ENCODE peak calls at places on chromosomes 1 and 21, in eight cellular contexts. L is HL-60, G is stomach, D is endothelial cell of umbilical vein, Z is GM12892, E is sigmoid colon, X is SK-N-MC, F is prostate gland. I is an unnamed sample.

GRCh38 chr1:171150156-171150555 is 34.9 kb upstream of the FMO2 start:
- DNase-seq in L (no peak), F (no peak), X (no peak), E (no peak), D (no peak), G (no peak), Z (no peak), I (no peak)

GRCh38 chr1:109910963-109911798 is 532 bp downstream of the CSF1 start:
- DNase-seq in F (no peak), L (no peak), G (no peak), E (no peak), Z (peak; percentile 56), X (no peak), D (peak; percentile 27), I (no peak)

GRCh38 chr21:37348664-37349063 is 17.9 kb upstream of the DYRK1A start:
- DNase-seq in Z (no peak), G (no peak), D (peak; percentile 16), E (no peak), F (no peak), L (no peak), X (no peak), I (no peak)

GRCh38 chr1:63984257-63984626 is 210.4 kb downstream of the ROR1 start:
- DNase-seq in Z (no peak), L (no peak), F (no peak), E (no peak), G (no peak), D (no peak), X (no peak), I (no peak)

GRCh38 chr21:16196521-16197208 is 466.9 kb downstream of the USP25 start:
- DNase-seq in G (no peak), D (peak; percentile 80), F (no peak), E (no peak), X (no peak), L (no peak), Z (no peak), I (no peak)

GRCh38 chr1:228315945-228316588 is 90.6 kb downstream of the TRIM11 start:
- DNase-seq in X (no peak), L (no peak), G (peak; percentile 24), F (no peak), Z (no peak), D (no peak), E (peak; percentile 56), I (no peak)

GRCh38 chr1:31033573-31033972 is 31.9 kb downstream of the PUM1 start:
- DNase-seq in Z (no peak), F (no peak), L (no peak), X (no peak), D (no peak), G (no peak), E (no peak), I (no peak)

GRCh38 chr21:41973861-41974751 is 20.3 kb upstream of the C2CD2 start:
- DNase-seq in D (peak; percentile 14), L (peak; percentile 55), X (no peak), F (no peak), G (peak; percentile 22), Z (no peak), E (no peak), I (peak; percentile 13)

GRCh38 chr21:34129039-34129891 is 55.9 kb downstream of the MRPS6 start:
- DNase-seq in Z (no peak), D (peak; percentile 79), L (no peak), G (peak; percentile 35), F (peak; percentile 69), E (peak; percentile 85), X (peak; percentile 32), I (no peak)

GRCh38 chr21:44801468-44802395 is at the start of gene UBE2G2:
- DNase-seq in F (peak; percentile 59), G (peak; percentile 85), X (no peak), L (peak; percentile 73), D (peak; percentile 80), Z (peak; percentile 97), E (peak; percentile 87), I (peak; percentile 70)

GRCh38 chr1:92446546-92446945 is 40.2 kb downstream of the GFI1 start:
- DNase-seq in X (no peak), Z (no peak), G (no peak), L (no peak), E (no peak), F (no peak), D (no peak), I (no peak)

GRCh38 chr1:7435276-7436055 is 335.6 kb upstream of the VAMP3 start:
- DNase-seq in L (no peak), D (no peak), X (no peak), Z (no peak), E (no peak), G (no peak), F (no peak), I (no peak)

GRCh38 chr1:115829023-115829674 is 11.8 kb downstream of the NHLH2 start:
- DNase-seq in L (peak; percentile 51), D (no peak), X (no peak), Z (no peak), F (no peak), G (no peak), E (peak; percentile 83), I (no peak)
- TF ChIP-seq POLR2AphosphoS5 in L (no peak), D (no peak), X (no peak), Z (no peak), F (no peak), G (no peak), E (peak; percentile 85), I (no peak)

DNA sequence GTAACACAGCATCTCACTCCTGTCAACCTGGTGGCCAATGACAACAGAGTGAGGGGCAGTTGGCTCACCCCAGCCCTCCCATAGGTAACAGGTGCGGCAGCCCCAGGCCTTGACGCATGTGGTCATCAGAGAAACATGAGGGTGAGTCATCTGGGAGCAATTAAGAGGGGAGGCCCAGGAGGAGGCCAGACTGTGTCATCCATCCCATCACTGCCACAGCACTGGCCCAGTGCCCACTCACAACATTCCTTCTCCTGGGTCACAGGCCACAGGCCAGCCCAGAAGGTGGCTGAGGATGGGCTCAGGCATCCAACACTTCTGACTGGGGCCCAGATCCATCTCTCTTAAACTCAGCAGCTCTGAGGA is 17.1 kb downstream of the TEX35 start:
- DNase-seq in E (peak; percentile 44), F (no peak), Z (no peak), L (no peak), G (no peak), X (no peak), D (no peak), I (peak; percentile 25)
- TF ChIP-seq POLR2AphosphoS5 in E (no peak), F (no peak), Z (no peak), L (no peak), G (no peak), X (no peak), D (no peak), I (no peak)

DNA sequence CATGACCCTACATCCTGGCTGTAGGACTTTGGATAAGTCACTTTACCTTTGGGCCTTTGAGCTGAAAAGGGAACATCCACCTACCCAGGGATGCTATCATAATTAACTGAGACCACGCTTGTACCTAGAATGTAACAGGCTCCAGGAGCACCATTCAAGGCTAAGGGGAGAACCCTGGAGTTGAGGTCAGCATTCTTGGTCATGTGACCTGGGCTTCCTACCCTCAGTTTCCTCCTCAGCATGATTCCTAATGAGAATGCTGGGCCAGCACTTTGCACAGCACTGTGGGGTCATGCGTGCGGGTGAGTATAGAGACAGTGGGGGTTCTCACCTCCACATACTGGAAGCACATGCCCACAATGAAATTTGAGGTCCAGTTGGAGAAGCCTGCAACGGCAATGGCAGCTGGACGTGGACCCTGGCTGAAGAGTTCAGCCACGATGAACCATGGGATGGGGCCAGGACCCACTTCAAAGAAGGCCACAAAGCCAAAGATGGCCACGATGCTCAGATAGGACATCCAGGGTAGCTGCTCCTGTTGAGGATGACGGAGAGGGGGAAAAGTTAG is 31.3 kb downstream of the SLC2A1 start:
- DNase-seq in F (no peak), G (no peak), Z (no peak), E (no peak), L (no peak), X (no peak), D (no peak), I (no peak)
- TF ChIP-seq POLR2AphosphoS5 in F (no peak), G (no peak), Z (no peak), E (no peak), L (no peak), X (no peak), D (no peak), I (no peak)

DNA sequence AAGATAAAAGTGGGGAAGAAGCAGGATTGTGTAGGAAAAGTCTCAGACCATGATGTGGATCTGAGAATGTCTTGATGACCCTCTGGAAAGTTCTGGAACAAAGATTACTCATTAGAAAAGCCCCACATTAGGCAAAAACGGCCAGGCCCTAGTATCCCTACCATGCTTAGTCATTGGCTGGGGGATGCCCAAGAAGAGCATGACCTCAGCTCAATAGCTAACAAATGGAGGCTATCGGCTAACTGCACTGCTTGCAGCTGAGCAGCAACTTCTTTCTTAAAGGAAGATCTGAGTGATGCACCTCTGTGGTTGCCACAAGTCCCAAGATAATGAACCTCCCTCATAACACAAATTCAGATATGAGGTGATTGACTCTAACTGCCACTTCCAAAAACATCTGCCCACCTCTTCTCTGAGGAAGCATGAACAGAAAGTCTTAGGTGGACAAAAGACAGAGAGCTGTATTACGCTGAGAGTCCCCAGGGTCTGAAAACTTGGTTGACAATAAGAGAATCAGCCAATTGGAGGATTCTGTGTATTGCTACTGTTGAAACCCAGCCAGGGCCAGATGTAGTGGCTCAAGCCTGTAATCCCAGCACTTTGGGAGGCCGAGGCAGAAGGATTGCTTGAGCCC is 64.6 kb upstream of the AK4 start:
- DNase-seq in Z (no peak), G (no peak), L (no peak), D (no peak), F (no peak), X (no peak), E (no peak), I (no peak)
- TF ChIP-seq POLR2AphosphoS5 in Z (no peak), G (no peak), L (no peak), D (no peak), F (no peak), X (no peak), E (no peak), I (no peak)

GRCh38 chr1:86774305-86775304 is 70.2 kb downstream of the SH3GLB1 start:
- DNase-seq in F (no peak), D (peak; percentile 85), G (peak; percentile 41), L (peak; percentile 95), Z (no peak), E (peak; percentile 72), X (no peak), I (no peak)
- TF ChIP-seq POLR2AphosphoS5 in F (no peak), D (peak; percentile 79), G (no peak), L (peak; percentile 80), Z (no peak), E (peak; percentile 39), X (no peak), I (no peak)

GRCh38 chr21:26096494-26096893 is 74.1 kb downstream of the APP start:
- DNase-seq in L (no peak), F (no peak), D (no peak), X (no peak), G (no peak), Z (no peak), E (no peak), I (no peak)

GRCh38 chr21:26095131-26095530 is 75.4 kb downstream of the APP start:
- DNase-seq in G (no peak), Z (no peak), L (no peak), D (no peak), X (no peak), F (no peak), E (no peak), I (no peak)

GRCh38 chr21:26089730-26090129 is 80.8 kb downstream of the APP start:
- DNase-seq in D (no peak), Z (no peak), G (no peak), L (no peak), X (no peak), F (no peak), E (no peak), I (no peak)

GRCh38 chr21:26091480-26092018 is 79.0 kb downstream of the APP start:
- DNase-seq in X (no peak), D (no peak), G (no peak), Z (no peak), F (no peak), E (no peak), L (no peak), I (no peak)

GRCh38 chr21:26093094-26093493 is 77.5 kb downstream of the APP start:
- DNase-seq in D (no peak), G (no peak), X (no peak), Z (no peak), F (no peak), L (no peak), E (no peak), I (no peak)
- TF ChIP-seq POLR2AphosphoS5 in D (no peak), G (no peak), X (no peak), Z (no peak), F (no peak), L (no peak), E (no peak), I (no peak)